ENCODE peak calls at places on chromosomes 2 and 18, in eight cellular contexts. B is SW 1271; A is mesendoderm; P is NCI-H2081; D is stimulated activated CD8-positive, alpha-beta memory T cell treated with anti-CD3 and anti-CD28 coated beads, Interleukin-15, amount 100 ng/mL, for 24 hours; N is M059J; L is EL; W is NCI-H460. F is an unnamed sample.

GRCh38 chr2:33238111-33238510 is 238.3 kb upstream of the RASGRP3 start:
- DNase-seq in B (no peak), P (no peak), D (no peak), N (peak; percentile 36), A (no peak), L (peak; percentile 56), W (peak; percentile 38), F (no peak)

GRCh38 chr2:61450144-61450543 is 20.7 kb downstream of the USP34 start:
- DNase-seq in B (no peak), W (no peak), A (no peak), N (no peak), D (no peak), P (no peak), L (no peak), F (no peak)

GRCh38 chr2:205369813-205370212 is 312.5 kb upstream of the NRP2 start:
- DNase-seq in L (no peak), A (no peak), B (no peak), D (no peak), W (no peak), N (no peak), P (no peak), F (no peak)

GRCh38 chr2:53896864-53897263 is 37.1 kb upstream of the GPR75 start:
- DNase-seq in D (no peak), L (peak; percentile 65), P (no peak), W (no peak), A (no peak), N (peak; percentile 73), B (no peak), F (no peak)

GRCh38 chr2:219484343-219485200 is 14.1 kb upstream of the GMPPA start:
- DNase-seq in W (no peak), A (no peak), N (no peak), L (no peak), D (no peak), B (no peak), P (no peak), F (peak; percentile 41)

GRCh38 chr18:59963229-59963628 is 63.4 kb downstream of the PMAIP1 start:
- DNase-seq in A (no peak), B (no peak), P (no peak), W (no peak), N (no peak), L (no peak), D (no peak), F (no peak)

GRCh38 chr2:10614940-10615339 is 74.8 kb downstream of the NOL10 start:
- DNase-seq in W (no peak), L (peak; percentile 47), A (no peak), N (peak; percentile 37), D (no peak), P (no peak), B (no peak), F (peak; percentile 51)

GRCh38 chr2:172299741-172300140 is 127.6 kb upstream of the ITGA6 start:
- DNase-seq in D (no peak), A (no peak), L (no peak), P (peak; percentile 55), N (no peak), W (no peak), B (no peak), F (peak; percentile 92)

GRCh38 chr2:155583674-155584195 is 748.8 kb downstream of the NR4A2 start:
- DNase-seq in P (no peak), L (no peak), N (no peak), D (no peak), B (no peak), W (no peak), A (no peak), F (no peak)

GRCh38 chr18:3869848-3870247 is 419.9 kb downstream of the TGIF1 start:
- DNase-seq in N (peak; percentile 43), B (no peak), W (peak; percentile 56), D (no peak), P (peak; percentile 59), A (peak; percentile 66), L (peak; percentile 62), F (peak; percentile 23)

GRCh38 chr2:230694241-230694640 is 18.4 kb upstream of the CAB39 start:
- DNase-seq in W (no peak), D (no peak), L (no peak), N (no peak), P (no peak), A (no peak), B (no peak), F (no peak)

GRCh38 chr2:31426096-31426495 is 11.6 kb upstream of the XDH start:
- DNase-seq in D (no peak), W (no peak), B (no peak), N (no peak), P (no peak), L (no peak), A (no peak), F (no peak)

GRCh38 chr2:119744335-119744939 is 15.3 kb upstream of the PTPN4 start:
- DNase-seq in A (no peak), P (peak; percentile 10), L (no peak), N (peak; percentile 85), D (no peak), B (no peak), W (no peak), F (peak; percentile 39)

GRCh38 chr2:128365217-128365905 is 46.7 kb upstream of the HS6ST1 start:
- DNase-seq in W (no peak), B (no peak), P (no peak), L (no peak), N (peak; percentile 12), A (no peak), D (no peak), F (no peak)

GRCh38 chr2:228847684-228848083 is 423.4 kb downstream of the PID1 start:
- DNase-seq in L (no peak), W (no peak), A (no peak), P (no peak), N (no peak), D (no peak), B (no peak), F (no peak)

GRCh38 chr2:239181074-239181581 is 219.7 kb downstream of the HDAC4 start:
- DNase-seq in L (no peak), N (no peak), D (no peak), A (no peak), P (peak; percentile 41), B (no peak), W (no peak), F (peak; percentile 35)

GRCh38 chr2:168912466-168913170 is 11.5 kb downstream of the G6PC2 start:
- DNase-seq in L (peak; percentile 38), B (no peak), W (no peak), N (peak; percentile 29), A (peak; percentile 36), D (no peak), P (peak; percentile 9), F (peak; percentile 63)

GRCh38 chr2:46922049-46922448 is 6.4 kb upstream of the MCFD2 start:
- DNase-seq in L (peak; percentile 71), N (no peak), A (no peak), D (no peak), P (no peak), W (no peak), B (no peak), F (no peak)

GRCh38 chr2:11320698-11321492 is 23.5 kb downstream of the ROCK2 start:
- DNase-seq in A (peak; percentile 57), W (no peak), P (no peak), B (no peak), D (no peak), L (no peak), N (no peak), F (no peak)

GRCh38 chr18:24999650-25000267 is 352.2 kb downstream of the ZNF521 start:
- DNase-seq in W (no peak), P (no peak), L (no peak), N (no peak), A (no peak), B (no peak), D (no peak), F (no peak)

GRCh38 chr18:49623571-49623970 is 61.7 kb downstream of the LIPG start:
- DNase-seq in D (no peak), B (no peak), L (no peak), N (peak; percentile 32), W (no peak), A (no peak), P (no peak), F (no peak)

GRCh38 chr2:39494784-39495251 is 57.7 kb upstream of the MAP4K3 start:
- DNase-seq in N (peak; percentile 96), B (no peak), D (no peak), P (no peak), L (peak; percentile 99), A (peak; percentile 89), W (no peak), F (no peak)

GRCh38 chr2:3726511-3726910 is 23.1 kb downstream of the DCDC2C start:
- DNase-seq in D (no peak), A (no peak), N (no peak), L (no peak), P (no peak), B (no peak), W (no peak), F (no peak)

GRCh38 chr2:33528551-33528950 is 52.1 kb downstream of the RASGRP3 start:
- DNase-seq in A (no peak), D (no peak), L (no peak), P (no peak), W (no peak), N (no peak), B (no peak), F (no peak)

GRCh38 chr2:37658682-37659081 is 12.8 kb downstream of the CDC42EP3 start:
- DNase-seq in P (no peak), N (no peak), B (no peak), A (peak; percentile 71), D (no peak), L (no peak), W (no peak), F (no peak)

GRCh38 chr2:36480028-36480427 is 117.9 kb downstream of the FEZ2 start:
- DNase-seq in N (peak; percentile 45), B (no peak), A (no peak), W (no peak), P (no peak), D (no peak), L (no peak), F (no peak)

GRCh38 chr2:75561566-75562512 is 1.1 kb upstream of the EVA1A start:
- DNase-seq in N (peak; percentile 73), P (no peak), A (no peak), W (no peak), B (no peak), D (no peak), L (peak; percentile 52), F (no peak)

GRCh38 chr2:80300346-80300745 is 4.2 kb downstream of the LRRTM1 start:
- DNase-seq in W (no peak), P (no peak), B (no peak), N (no peak), A (peak; percentile 23), D (no peak), L (no peak), F (no peak)

GRCh38 chr2:19538411-19538963 is 180.1 kb upstream of the OSR1 start:
- DNase-seq in N (peak; percentile 96), D (no peak), B (peak; percentile 91), A (peak; percentile 5), P (no peak), W (peak; percentile 80), L (peak; percentile 95), F (no peak)

GRCh38 chr2:29165362-29166236 is 50.4 kb downstream of the CLIP4 start:
- DNase-seq in W (peak; percentile 11), L (peak; percentile 60), B (no peak), N (peak; percentile 73), A (peak; percentile 16), P (no peak), D (no peak), F (no peak)

GRCh38 chr2:150134223-150134858 is 353.1 kb downstream of the RND3 start:
- DNase-seq in A (no peak), N (no peak), W (no peak), P (no peak), L (peak; percentile 47), B (no peak), D (no peak), F (no peak)

GRCh38 chr2:102256281-102256680 is 55.1 kb upstream of the IL1RL1 start:
- DNase-seq in L (peak; percentile 19), A (no peak), P (no peak), N (peak; percentile 15), D (no peak), B (no peak), W (no peak), F (peak; percentile 42)

GRCh38 chr2:174546519-174547506 is 50.8 kb downstream of the WIPF1 start:
- DNase-seq in B (no peak), N (peak; percentile 60), P (peak; percentile 8), A (peak; percentile 90), W (peak; percentile 36), L (peak; percentile 53), D (no peak), F (no peak)